ENCODE peak calls at places on chromosome 12, in six cellular contexts. X is brain microvascular endothelial cell, R is mammary epithelial cell, K is uterus, V is H7, L is psoas muscle. C is an unnamed sample.

GRCh38 chr12:106345739-106346138 is 11.8 kb upstream of the POLR3B start:
- DNase-seq in L (no peak), K (no peak), X (peak), V (peak), R (peak), C (peak)

GRCh38 chr12:27785882-27786570 is 6.0 kb upstream of the MANSC4 start:
- DNase-seq in K (no peak), R (peak), L (no peak), V (no peak), X (peak), C (peak)

GRCh38 chr12:19419086-19419485 is 20.2 kb upstream of the AEBP2 start:
- DNase-seq in X (no peak), R (no peak), V (no peak), L (no peak), K (no peak), C (no peak)

GRCh38 chr12:81222841-81223595 is 145.1 kb downstream of the ACSS3 start:
- DNase-seq in L (no peak), R (no peak), X (no peak), V (no peak), K (no peak), C (peak)

GRCh38 chr12:22899184-22899583 is 274.2 kb downstream of the ETNK1 start:
- DNase-seq in V (no peak), R (no peak), X (no peak), K (no peak), L (no peak), C (no peak)

GRCh38 chr12:105983622-105984325 is 155.0 kb downstream of the NUAK1 start:
- DNase-seq in R (peak), X (peak), V (no peak), L (no peak), K (no peak), C (peak)

GRCh38 chr12:123267335-123267920 is 4.2 kb downstream of the CDK2AP1 start:
- DNase-seq in V (no peak), K (no peak), L (no peak), X (no peak), R (no peak), C (no peak)

GRCh38 chr12:75556306-75556899 is 45.0 kb upstream of the KRR1 start:
- DNase-seq in L (no peak), K (no peak), V (no peak), X (no peak), R (no peak), C (no peak)

GRCh38 chr12:84994436-84994835 is 41.6 kb downstream of the TSPAN19 start:
- DNase-seq in K (no peak), R (no peak), V (no peak), L (no peak), X (no peak), C (peak)

GRCh38 chr12:40634431-40635131 is 57.7 kb upstream of the CNTN1 start:
- DNase-seq in X (no peak), R (peak), L (no peak), K (no peak), V (no peak), C (no peak)

GRCh38 chr12:27382126-27382795 is 49.6 kb downstream of the BMAL2 start:
- DNase-seq in R (no peak), K (no peak), V (no peak), L (no peak), X (no peak), C (peak)

GRCh38 chr12:93823616-93824410 is 146.6 kb downstream of the CRADD start:
- DNase-seq in L (no peak), X (no peak), R (no peak), V (no peak), K (no peak), C (peak)

GRCh38 chr12:111781085-111781658 is 14.4 kb downstream of the ALDH2 start:
- DNase-seq in V (no peak), K (no peak), R (no peak), L (no peak), X (no peak), C (no peak)

GRCh38 chr12:26691234-26691970 is 141.6 kb downstream of the ITPR2 start:
- DNase-seq in V (no peak), K (peak), L (no peak), X (peak), R (peak), C (peak)

GRCh38 chr12:13369496-13369895 is 173.0 kb downstream of the EMP1 start:
- DNase-seq in V (no peak), R (no peak), K (no peak), X (no peak), L (no peak), C (no peak)
- H3K4me3 ChIP-seq in V (no peak), R (no peak), K (no peak), X (no peak), L (no peak), C (no peak)

DNA sequence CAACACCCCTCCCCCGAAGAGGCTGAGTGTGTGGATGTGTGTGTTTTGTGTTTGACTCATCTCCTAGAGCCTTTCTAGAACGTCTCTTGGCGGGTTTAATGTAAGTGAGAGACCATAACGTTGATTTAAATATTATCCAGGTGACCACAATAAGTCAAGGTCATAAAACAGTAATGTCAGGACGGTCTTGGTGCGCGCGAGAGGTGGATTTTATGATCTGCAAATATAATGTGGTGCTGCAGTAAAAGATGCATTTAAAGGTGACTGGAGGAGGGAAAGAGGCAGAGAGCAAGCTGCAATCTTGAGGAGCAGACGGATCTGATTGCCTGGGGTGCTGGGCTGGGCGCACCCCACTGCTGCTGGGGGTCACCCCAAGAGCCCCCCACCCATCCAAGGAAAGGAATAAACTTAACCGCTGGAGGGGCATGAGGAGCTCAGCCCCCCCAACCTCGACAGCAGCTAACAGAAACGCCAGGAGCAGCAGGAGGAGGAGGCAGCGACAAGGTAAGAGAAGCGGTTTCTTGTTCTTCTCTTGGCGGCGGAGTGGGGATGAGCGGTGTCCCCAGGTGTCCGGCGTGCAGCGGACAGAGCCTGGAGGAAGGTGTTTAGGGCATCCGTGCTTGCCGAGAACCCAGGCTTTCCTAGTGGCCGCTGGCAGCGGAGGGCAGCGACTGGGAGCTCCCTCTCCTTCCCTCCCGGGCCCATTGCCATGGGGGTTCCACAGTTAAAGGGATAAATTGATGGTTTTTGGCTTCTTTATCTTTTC is 5.5 kb downstream of the HOXC10 start:
- DNase-seq in K (no peak), R (no peak), V (no peak), L (no peak), X (no peak), C (no peak)
- H3K4me3 ChIP-seq in K (no peak), R (no peak), V (no peak), L (peak), X (no peak), C (no peak)

GRCh38 chr12:990649-991349 is at the start of gene ERC1:
- DNase-seq in K (peak), X (peak), V (peak), L (peak), R (peak), C (peak)
- H3K4me3 ChIP-seq in K (peak), X (peak), V (peak), L (peak), R (peak), C (peak)

DNA sequence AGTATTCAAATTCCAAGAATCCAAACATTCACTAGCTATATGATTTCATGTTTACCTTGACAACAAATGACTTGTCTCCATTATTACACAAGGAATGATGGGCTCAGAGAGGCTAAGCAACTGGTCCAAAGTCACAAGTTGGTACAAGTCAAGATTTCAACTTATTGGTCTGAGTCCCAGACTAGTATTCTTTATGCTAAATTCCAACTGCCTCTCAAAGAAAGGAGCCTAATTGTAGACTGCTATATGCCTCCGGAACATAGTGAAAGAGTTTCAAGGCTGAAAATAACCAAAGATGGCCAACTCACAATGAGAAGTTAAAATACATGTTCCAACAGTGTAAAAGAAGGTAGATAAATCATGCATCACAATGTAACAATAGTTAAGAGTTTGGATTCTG is 7.5 kb downstream of the BTG1 start:
- DNase-seq in L (no peak), R (peak), V (no peak), K (no peak), X (no peak), C (no peak)
- H3K4me3 ChIP-seq in L (peak), R (no peak), V (no peak), K (peak), X (no peak), C (no peak)

DNA sequence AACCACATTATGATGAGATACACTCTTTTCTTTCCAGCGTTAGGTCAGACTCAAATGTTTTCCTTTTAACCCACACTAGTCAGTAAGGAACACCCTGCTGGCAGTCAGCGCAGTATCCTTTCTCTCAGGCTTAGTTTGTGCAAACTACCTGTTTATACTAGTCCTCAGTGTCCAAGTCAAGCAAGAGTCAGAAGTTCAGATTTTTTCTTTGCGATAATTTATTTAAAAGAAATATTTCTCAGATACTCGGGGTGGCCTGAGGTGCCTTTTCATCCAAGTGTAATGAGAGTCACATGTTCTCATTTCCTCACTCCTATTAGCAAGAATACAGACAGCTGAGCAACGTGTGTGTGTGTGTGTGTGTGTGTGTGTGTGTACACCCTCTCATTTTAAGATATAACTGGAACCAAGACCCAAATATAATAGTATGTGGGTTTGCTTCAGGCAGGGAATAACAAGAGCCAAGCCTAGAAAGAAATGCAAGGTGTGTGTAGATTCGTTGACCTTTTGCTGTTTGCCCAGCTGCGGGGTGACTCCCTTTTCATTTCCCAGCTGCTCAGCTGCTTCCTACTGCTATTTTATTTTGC is 182.7 kb downstream of the KICS2 start:
- DNase-seq in R (peak), X (peak), V (peak), K (no peak), L (no peak), C (peak)
- H3K4me3 ChIP-seq in R (no peak), X (no peak), V (no peak), K (no peak), L (no peak), C (no peak)

DNA sequence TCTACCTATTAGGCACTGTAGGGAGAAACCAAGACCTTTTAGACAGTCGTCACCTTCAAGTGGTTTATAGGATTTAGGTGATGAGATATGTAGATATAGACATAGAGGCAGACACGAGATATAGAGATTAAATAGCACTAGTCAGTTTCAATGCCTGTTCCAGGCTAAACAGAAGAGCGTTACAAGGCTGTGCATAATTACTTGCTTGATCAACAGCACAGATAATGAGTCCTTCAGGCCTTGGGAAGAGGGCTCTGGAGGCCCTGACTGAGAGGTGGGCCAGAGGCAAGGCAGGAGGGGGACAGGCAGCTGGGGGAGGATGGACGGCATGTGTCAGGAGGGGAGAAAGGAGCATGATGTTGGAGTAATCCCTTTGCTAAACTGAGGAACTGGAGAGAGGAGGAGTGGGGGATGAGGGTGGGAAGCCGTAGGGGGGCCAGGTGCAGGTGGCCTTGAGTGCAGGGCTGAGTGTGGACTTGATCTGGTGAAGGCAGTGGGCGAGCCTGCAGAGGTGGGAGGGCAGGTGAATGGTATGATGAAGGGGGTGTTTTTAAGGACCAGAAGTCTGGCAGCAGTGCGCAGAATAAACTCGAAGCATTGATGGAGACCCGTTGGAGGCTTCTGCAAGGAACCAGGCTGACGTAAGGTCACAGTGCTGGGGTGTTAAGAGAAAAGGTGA is 43.9 kb upstream of the ATP23 start:
- DNase-seq in L (no peak), K (no peak), X (no peak), R (no peak), V (no peak), C (no peak)
- H3K4me3 ChIP-seq in L (peak), K (no peak), X (no peak), R (no peak), V (no peak), C (peak)

C was measured in foreskin fibroblast.